ENCODE peak calls at places on chromosomes 6 and 20, in nine cellular contexts. One of them, this sample, is unnamed.

GRCh38 chr20:49482621-49483017 is at the start of gene KCNB1:
- DNase-seq in nephron progenitor cell: peak; percentile 96
- DNase-seq in activated CD8-positive, alpha-beta memory T cell treated with anti-CD3 and anti-CD28 coated beads for 48 hours: no peak
- DNase-seq in T-helper 2 cell: peak; percentile 17
- DNase-seq in NT2/D1: peak; percentile 81
- DNase-seq in progenitor cell of endocrine pancreas: peak; percentile 85
- DNase-seq in activated effector memory CD4-positive, alpha-beta T cell treated with anti-CD3 and anti-CD28 coated beads, Interleukin-2, amount 50 U/mL, for 16 hours: peak; percentile 76
- DNase-seq in NCI-H345: no peak
- DNase-seq in foreskin fibroblast: peak; percentile 14
- DNase-seq in this sample: peak; percentile 89

GRCh38 chr20:45291526-45291925 is 15.1 kb upstream of the RBPJL start:
- DNase-seq in nephron progenitor cell: no peak
- DNase-seq in activated CD8-positive, alpha-beta memory T cell treated with anti-CD3 and anti-CD28 coated beads for 48 hours: no peak
- DNase-seq in T-helper 2 cell: no peak
- DNase-seq in NT2/D1: no peak
- DNase-seq in progenitor cell of endocrine pancreas: no peak
- DNase-seq in activated effector memory CD4-positive, alpha-beta T cell treated with anti-CD3 and anti-CD28 coated beads, Interleukin-2, amount 50 U/mL, for 16 hours: no peak
- DNase-seq in NCI-H345: no peak
- DNase-seq in foreskin fibroblast: no peak
- DNase-seq in this sample: no peak

GRCh38 chr6:41748102-41748477 is 893 bp upstream of the PGC start:
- DNase-seq in nephron progenitor cell: no peak
- DNase-seq in activated CD8-positive, alpha-beta memory T cell treated with anti-CD3 and anti-CD28 coated beads for 48 hours: no peak
- DNase-seq in T-helper 2 cell: no peak
- DNase-seq in NT2/D1: no peak
- DNase-seq in progenitor cell of endocrine pancreas: no peak
- DNase-seq in activated effector memory CD4-positive, alpha-beta T cell treated with anti-CD3 and anti-CD28 coated beads, Interleukin-2, amount 50 U/mL, for 16 hours: no peak
- DNase-seq in NCI-H345: no peak
- DNase-seq in foreskin fibroblast: no peak
- DNase-seq in this sample: no peak

GRCh38 chr6:64467656-64468055 is 832.1 kb downstream of the PHF3 start:
- DNase-seq in nephron progenitor cell: no peak
- DNase-seq in activated CD8-positive, alpha-beta memory T cell treated with anti-CD3 and anti-CD28 coated beads for 48 hours: no peak
- DNase-seq in T-helper 2 cell: no peak
- DNase-seq in NT2/D1: no peak
- DNase-seq in progenitor cell of endocrine pancreas: no peak
- DNase-seq in activated effector memory CD4-positive, alpha-beta T cell treated with anti-CD3 and anti-CD28 coated beads, Interleukin-2, amount 50 U/mL, for 16 hours: no peak
- DNase-seq in NCI-H345: no peak
- DNase-seq in foreskin fibroblast: no peak
- DNase-seq in this sample: no peak

GRCh38 chr6:15585936-15586335 is 76.9 kb downstream of the DTNBP1 start:
- DNase-seq in nephron progenitor cell: no peak
- DNase-seq in activated CD8-positive, alpha-beta memory T cell treated with anti-CD3 and anti-CD28 coated beads for 48 hours: no peak
- DNase-seq in T-helper 2 cell: no peak
- DNase-seq in NT2/D1: no peak
- DNase-seq in progenitor cell of endocrine pancreas: no peak
- DNase-seq in activated effector memory CD4-positive, alpha-beta T cell treated with anti-CD3 and anti-CD28 coated beads, Interleukin-2, amount 50 U/mL, for 16 hours: no peak
- DNase-seq in NCI-H345: no peak
- DNase-seq in foreskin fibroblast: no peak
- DNase-seq in this sample: no peak

GRCh38 chr20:53608456-53609413 is 15.1 kb upstream of the ZNF217 start:
- DNase-seq in nephron progenitor cell: no peak
- DNase-seq in activated CD8-positive, alpha-beta memory T cell treated with anti-CD3 and anti-CD28 coated beads for 48 hours: no peak
- DNase-seq in T-helper 2 cell: peak; percentile 43
- DNase-seq in NT2/D1: no peak
- DNase-seq in progenitor cell of endocrine pancreas: no peak
- DNase-seq in activated effector memory CD4-positive, alpha-beta T cell treated with anti-CD3 and anti-CD28 coated beads, Interleukin-2, amount 50 U/mL, for 16 hours: peak; percentile 66
- DNase-seq in NCI-H345: no peak
- DNase-seq in foreskin fibroblast: no peak
- DNase-seq in this sample: peak; percentile 22

GRCh38 chr6:43604174-43604573 is 24.9 kb downstream of the GTPBP2 start:
- DNase-seq in nephron progenitor cell: no peak
- DNase-seq in activated CD8-positive, alpha-beta memory T cell treated with anti-CD3 and anti-CD28 coated beads for 48 hours: no peak
- DNase-seq in T-helper 2 cell: no peak
- DNase-seq in NT2/D1: no peak
- DNase-seq in progenitor cell of endocrine pancreas: no peak
- DNase-seq in activated effector memory CD4-positive, alpha-beta T cell treated with anti-CD3 and anti-CD28 coated beads, Interleukin-2, amount 50 U/mL, for 16 hours: no peak
- DNase-seq in NCI-H345: no peak
- DNase-seq in foreskin fibroblast: peak; percentile 69
- DNase-seq in this sample: no peak

GRCh38 chr6:81750660-81751387 is 1.7 kb downstream of the TENT5A start:
- DNase-seq in nephron progenitor cell: no peak
- DNase-seq in activated CD8-positive, alpha-beta memory T cell treated with anti-CD3 and anti-CD28 coated beads for 48 hours: no peak
- DNase-seq in T-helper 2 cell: no peak
- DNase-seq in NT2/D1: no peak
- DNase-seq in progenitor cell of endocrine pancreas: no peak
- DNase-seq in activated effector memory CD4-positive, alpha-beta T cell treated with anti-CD3 and anti-CD28 coated beads, Interleukin-2, amount 50 U/mL, for 16 hours: no peak
- DNase-seq in NCI-H345: no peak
- DNase-seq in foreskin fibroblast: no peak
- DNase-seq in this sample: peak; percentile 29

GRCh38 chr20:46183768-46184167 is 65.7 kb downstream of the CD40 start:
- DNase-seq in nephron progenitor cell: no peak
- DNase-seq in activated CD8-positive, alpha-beta memory T cell treated with anti-CD3 and anti-CD28 coated beads for 48 hours: no peak
- DNase-seq in T-helper 2 cell: no peak
- DNase-seq in NT2/D1: no peak
- DNase-seq in progenitor cell of endocrine pancreas: no peak
- DNase-seq in activated effector memory CD4-positive, alpha-beta T cell treated with anti-CD3 and anti-CD28 coated beads, Interleukin-2, amount 50 U/mL, for 16 hours: no peak
- DNase-seq in NCI-H345: no peak
- DNase-seq in foreskin fibroblast: no peak
- DNase-seq in this sample: no peak

GRCh38 chr6:97294451-97294850 is 11.4 kb upstream of the MMS22L start:
- DNase-seq in nephron progenitor cell: no peak
- DNase-seq in activated CD8-positive, alpha-beta memory T cell treated with anti-CD3 and anti-CD28 coated beads for 48 hours: no peak
- DNase-seq in T-helper 2 cell: no peak
- DNase-seq in NT2/D1: no peak
- DNase-seq in progenitor cell of endocrine pancreas: no peak
- DNase-seq in activated effector memory CD4-positive, alpha-beta T cell treated with anti-CD3 and anti-CD28 coated beads, Interleukin-2, amount 50 U/mL, for 16 hours: no peak
- DNase-seq in NCI-H345: no peak
- DNase-seq in foreskin fibroblast: peak; percentile 53
- DNase-seq in this sample: no peak

GRCh38 chr20:7505835-7506221 is 434.4 kb downstream of the HAO1 start:
- DNase-seq in nephron progenitor cell: no peak
- DNase-seq in activated CD8-positive, alpha-beta memory T cell treated with anti-CD3 and anti-CD28 coated beads for 48 hours: no peak
- DNase-seq in T-helper 2 cell: no peak
- DNase-seq in NT2/D1: no peak
- DNase-seq in progenitor cell of endocrine pancreas: no peak
- DNase-seq in activated effector memory CD4-positive, alpha-beta T cell treated with anti-CD3 and anti-CD28 coated beads, Interleukin-2, amount 50 U/mL, for 16 hours: no peak
- DNase-seq in NCI-H345: no peak
- DNase-seq in foreskin fibroblast: no peak
- DNase-seq in this sample: no peak

GRCh38 chr20:42267793-42268381 is 649.7 kb upstream of the CHD6 start:
- DNase-seq in nephron progenitor cell: no peak
- DNase-seq in activated CD8-positive, alpha-beta memory T cell treated with anti-CD3 and anti-CD28 coated beads for 48 hours: no peak
- DNase-seq in T-helper 2 cell: no peak
- DNase-seq in NT2/D1: no peak
- DNase-seq in progenitor cell of endocrine pancreas: no peak
- DNase-seq in activated effector memory CD4-positive, alpha-beta T cell treated with anti-CD3 and anti-CD28 coated beads, Interleukin-2, amount 50 U/mL, for 16 hours: no peak
- DNase-seq in NCI-H345: no peak
- DNase-seq in foreskin fibroblast: no peak
- DNase-seq in this sample: no peak

GRCh38 chr6:148850936-148851335 is 104.1 kb downstream of the UST start:
- DNase-seq in nephron progenitor cell: no peak
- DNase-seq in activated CD8-positive, alpha-beta memory T cell treated with anti-CD3 and anti-CD28 coated beads for 48 hours: no peak
- DNase-seq in T-helper 2 cell: no peak
- DNase-seq in NT2/D1: no peak
- DNase-seq in progenitor cell of endocrine pancreas: no peak
- DNase-seq in activated effector memory CD4-positive, alpha-beta T cell treated with anti-CD3 and anti-CD28 coated beads, Interleukin-2, amount 50 U/mL, for 16 hours: no peak
- DNase-seq in NCI-H345: no peak
- DNase-seq in foreskin fibroblast: no peak
- DNase-seq in this sample: no peak

GRCh38 chr20:33890557-33890956 is 79.4 kb downstream of the CHMP4B start:
- DNase-seq in nephron progenitor cell: no peak
- DNase-seq in activated CD8-positive, alpha-beta memory T cell treated with anti-CD3 and anti-CD28 coated beads for 48 hours: no peak
- DNase-seq in T-helper 2 cell: no peak
- DNase-seq in NT2/D1: no peak
- DNase-seq in progenitor cell of endocrine pancreas: no peak
- DNase-seq in activated effector memory CD4-positive, alpha-beta T cell treated with anti-CD3 and anti-CD28 coated beads, Interleukin-2, amount 50 U/mL, for 16 hours: no peak
- DNase-seq in NCI-H345: no peak
- DNase-seq in foreskin fibroblast: no peak
- DNase-seq in this sample: no peak

GRCh38 chr6:169101036-169101805 is 152.4 kb downstream of the THBS2 start:
- DNase-seq in nephron progenitor cell: no peak
- DNase-seq in activated CD8-positive, alpha-beta memory T cell treated with anti-CD3 and anti-CD28 coated beads for 48 hours: no peak
- DNase-seq in T-helper 2 cell: no peak
- DNase-seq in NT2/D1: no peak
- DNase-seq in progenitor cell of endocrine pancreas: no peak
- DNase-seq in activated effector memory CD4-positive, alpha-beta T cell treated with anti-CD3 and anti-CD28 coated beads, Interleukin-2, amount 50 U/mL, for 16 hours: no peak
- DNase-seq in NCI-H345: no peak
- DNase-seq in foreskin fibroblast: no peak
- DNase-seq in this sample: no peak

GRCh38 chr6:43089874-43090556 is 13.9 kb downstream of the PTK7 start:
- DNase-seq in nephron progenitor cell: no peak
- DNase-seq in activated CD8-positive, alpha-beta memory T cell treated with anti-CD3 and anti-CD28 coated beads for 48 hours: no peak
- DNase-seq in T-helper 2 cell: no peak
- DNase-seq in NT2/D1: no peak
- DNase-seq in progenitor cell of endocrine pancreas: no peak
- DNase-seq in activated effector memory CD4-positive, alpha-beta T cell treated with anti-CD3 and anti-CD28 coated beads, Interleukin-2, amount 50 U/mL, for 16 hours: no peak
- DNase-seq in NCI-H345: no peak
- DNase-seq in foreskin fibroblast: no peak
- DNase-seq in this sample: no peak

This sample was measured in HuH-7.5.